ENCODE peak calls at places on chromosomes 13 and 19, in eight cellular contexts. M, R, P, V, Y, W, A and L are unnamed samples. For H4K20me1, the result is how much of the 10 kb centered on the place peaks cover.

GRCh38 chr19:18675779-18676178 is 7.7 kb upstream of the CRTC1 start:
- DNase-seq in P (peak), A (no peak), M (no peak), Y (peak), W (no peak), V (no peak), R (peak), L (peak)

GRCh38 chr19:18507021-18507726 is 14.7 kb downstream of the ELL start:
- DNase-seq in Y (no peak), V (no peak), P (no peak), W (no peak), R (no peak), M (no peak), A (peak), L (peak)

GRCh38 chr13:77752512-77753069 is 55.1 kb downstream of the SLAIN1 start:
- DNase-seq in Y (no peak), R (no peak), W (no peak), P (no peak), A (no peak), V (no peak), M (no peak), L (no peak)

GRCh38 chr19:1276620-1277007 is 1.3 kb downstream of the FAM174C start:
- DNase-seq in W (peak), R (no peak), Y (no peak), A (no peak), V (no peak), M (no peak), P (no peak), L (no peak)

GRCh38 chr13:45847554-45848224 is 3.9 kb downstream of the SIAH3 start:
- DNase-seq in M (no peak), W (peak), V (no peak), A (no peak), P (no peak), R (no peak), Y (no peak), L (no peak)

GRCh38 chr19:18023596-18024212 is 15.7 kb downstream of the ARRDC2 start:
- DNase-seq in Y (no peak), A (no peak), P (no peak), R (no peak), M (no peak), W (no peak), V (no peak), L (peak)

GRCh38 chr13:35475131-35475959 is 1.1 kb downstream of the MAB21L1 start:
- DNase-seq in P (peak), V (peak), Y (no peak), R (no peak), A (peak), W (peak), M (peak), L (peak)

GRCh38 chr13:59801107-59801880 is 362.4 kb downstream of the DIAPH3 start:
- DNase-seq in P (no peak), M (no peak), Y (no peak), A (no peak), V (no peak), R (no peak), W (no peak), L (no peak)

GRCh38 chr13:113407531-113408393 is 43.8 kb upstream of the GRTP1 start:
- DNase-seq in A (no peak), R (no peak), P (peak), W (no peak), V (no peak), M (no peak), Y (no peak), L (peak)

GRCh38 chr13:78137404-78138142 is 218.9 kb upstream of the EDNRB start:
- DNase-seq in P (peak), M (peak), W (peak), R (peak), V (peak), Y (no peak), A (peak), L (peak)

GRCh38 chr13:31431722-31432137 is 232.0 kb downstream of the B3GLCT start:
- DNase-seq in P (peak), R (peak), M (peak), W (peak), V (peak), A (peak), Y (no peak), L (peak)

GRCh38 chr19:35337081-35337983 is 8.3 kb downstream of the CD22 start:
- DNase-seq in A (no peak), P (no peak), R (no peak), M (no peak), Y (no peak), W (no peak), V (no peak), L (peak)

GRCh38 chr19:12996542-12997094 is 1.3 kb downstream of the NFIX start:
- DNase-seq in A (peak), M (peak), V (peak), Y (no peak), W (no peak), P (peak), R (peak), L (peak)

GRCh38 chr13:58919551-58919950 is 1244.2 kb downstream of the DIAPH3 start:
- DNase-seq in M (no peak), Y (no peak), W (no peak), A (no peak), R (no peak), V (no peak), P (no peak), L (no peak)

GRCh38 chr19:31338069-31338767 is 11.0 kb downstream of the TSHZ3 start:
- DNase-seq in A (peak), P (peak), W (no peak), V (no peak), M (peak), R (no peak), Y (no peak), L (no peak)

GRCh38 chr19:13882419-13882795 is 5.5 kb downstream of the NANOS3 start:
- DNase-seq in M (no peak), Y (no peak), A (no peak), W (no peak), P (no peak), V (no peak), R (no peak), L (peak)

GRCh38 chr19:44657211-44657921 is 13.7 kb downstream of the PVR start:
- DNase-seq in M (peak), Y (no peak), R (peak), W (peak), P (peak), A (peak), V (no peak), L (peak)

DNA sequence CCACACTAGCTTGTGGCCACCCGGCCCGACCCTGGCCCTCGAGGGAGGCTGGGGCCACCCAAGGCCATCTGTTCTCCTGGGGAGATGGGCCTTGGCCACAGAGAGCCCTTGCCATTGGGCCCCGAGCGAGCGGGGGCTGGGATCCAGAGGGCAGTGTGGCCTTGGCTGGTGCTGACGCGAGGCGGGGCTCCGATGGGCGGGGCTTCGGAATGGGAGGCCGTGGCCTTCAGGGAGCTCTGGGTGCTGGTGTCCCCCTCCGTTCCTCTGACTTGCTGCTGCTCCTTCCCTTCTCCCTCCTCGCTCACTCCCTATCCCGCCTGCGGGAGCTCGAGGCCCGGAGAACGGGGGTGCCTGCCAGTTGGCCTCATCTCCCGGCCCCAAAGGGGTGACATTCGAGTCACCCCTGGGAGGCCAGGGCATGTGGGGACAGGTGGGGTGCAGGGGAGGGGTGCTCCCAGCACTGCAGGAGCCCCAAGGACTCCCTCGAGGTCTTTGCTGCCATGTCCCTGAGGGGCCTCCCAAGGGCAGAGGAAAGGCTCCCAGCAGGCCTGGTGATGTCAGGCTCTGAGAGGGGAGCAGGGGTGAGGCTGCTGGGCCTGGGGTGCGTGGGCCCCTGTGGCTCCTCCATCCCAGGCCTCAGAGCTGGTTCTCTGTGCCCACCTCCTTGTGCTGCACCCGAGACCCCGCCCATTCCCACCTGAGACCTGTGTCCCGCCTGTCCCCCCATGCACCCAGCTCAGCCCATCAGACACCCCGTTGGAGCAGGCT is 4.2 kb downstream of the NCLN start:
- DNase-seq in W (no peak), Y (no peak), M (no peak), R (no peak), A (no peak), V (no peak), P (no peak), L (no peak)
- H4K20me1 ChIP-seq in W (under half), Y (under half), M (half or more), R (under half), A (under half), V (under half), P (half or more), L (under half)

DNA sequence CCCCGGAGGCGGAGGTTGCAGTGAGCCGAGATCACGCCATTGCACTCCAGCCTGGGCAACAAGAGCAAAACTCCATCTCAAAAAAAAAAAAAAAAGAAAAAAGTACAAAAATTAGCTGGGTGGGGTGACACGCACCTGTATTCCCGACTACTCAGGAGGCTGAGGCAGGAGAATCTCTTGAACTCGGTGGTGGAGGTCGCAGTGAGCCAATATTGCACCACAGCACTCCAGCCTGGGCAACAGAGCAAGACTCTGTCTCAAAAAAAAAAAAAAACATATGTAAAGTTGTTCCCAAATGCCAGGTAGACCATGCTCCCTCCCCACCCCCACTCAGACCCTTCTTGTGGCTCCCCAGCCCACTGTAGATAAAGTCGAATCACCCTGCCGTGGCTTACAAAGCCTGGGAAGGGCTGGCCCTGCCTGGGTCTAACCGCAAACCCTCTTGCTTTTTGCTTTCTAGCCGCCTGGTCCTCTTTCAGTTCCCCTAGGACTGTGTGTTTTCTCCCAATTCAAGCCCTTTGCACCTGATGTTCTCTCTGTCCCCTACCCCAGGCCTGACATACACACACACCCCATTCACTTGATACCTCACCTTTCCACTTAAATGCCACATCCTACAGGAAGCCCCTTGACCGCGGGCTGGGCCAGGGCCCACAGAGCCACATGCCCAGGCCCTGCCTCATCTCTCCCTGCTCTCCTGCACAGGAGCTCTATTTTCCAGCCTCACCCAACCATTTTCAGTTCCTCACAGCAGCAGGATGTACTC is 34.4 kb downstream of the MAP4K1 start:
- DNase-seq in Y (no peak), W (peak), A (peak), M (no peak), R (no peak), V (no peak), P (no peak), L (no peak)
- H4K20me1 ChIP-seq in Y (under half), W (under half), A (under half), M (under half), R (under half), V (under half), P (under half), L (under half)

DNA sequence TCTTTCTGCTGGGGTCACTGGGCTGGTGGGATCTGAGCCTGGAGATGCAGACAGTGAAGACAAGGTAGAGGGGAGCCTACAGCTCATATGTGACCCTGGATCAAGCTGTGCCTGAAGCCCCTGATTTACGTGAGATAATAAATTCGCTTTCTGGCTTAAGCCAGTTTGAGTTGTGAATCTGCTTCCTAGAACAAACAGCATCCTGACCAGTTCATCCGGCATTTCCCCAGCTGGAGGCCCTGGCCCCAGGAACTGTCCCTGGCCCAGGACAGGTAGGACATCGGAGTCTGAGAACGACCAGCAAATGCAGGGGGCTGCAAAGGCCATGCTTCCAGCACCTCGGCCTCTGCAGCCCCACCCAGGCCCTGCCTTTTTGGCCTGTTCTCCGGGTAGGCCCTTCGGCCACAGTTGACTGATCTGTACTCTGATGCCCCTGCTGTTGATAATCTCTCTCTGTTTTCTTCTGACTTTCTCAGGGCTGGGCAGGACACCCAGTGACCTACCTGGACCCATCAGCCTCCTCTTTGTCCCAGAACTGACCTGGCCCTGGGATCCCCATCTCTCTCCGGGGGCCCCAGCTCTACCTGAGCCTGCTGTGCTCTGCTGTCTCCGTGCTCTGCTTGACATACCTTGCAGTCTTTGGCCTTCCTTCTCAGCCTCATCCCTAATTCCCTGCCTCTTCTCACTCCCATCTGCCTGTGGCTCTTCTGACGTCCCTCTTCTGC is 9.5 kb upstream of the VSIG10L start:
- DNase-seq in W (no peak), R (no peak), Y (no peak), V (no peak), A (no peak), P (no peak), M (no peak), L (peak)
- H4K20me1 ChIP-seq in W (under half), R (under half), Y (under half), V (under half), A (under half), P (under half), M (under half), L (under half)

GRCh38 chr13:75723927-75724326 is 87.8 kb downstream of the LMO7 start:
- DNase-seq in A (no peak), Y (no peak), M (no peak), P (no peak), R (no peak), V (no peak), W (no peak), L (no peak)
- H4K20me1 ChIP-seq in A (half or more), Y (under half), M (under half), P (under half), R (under half), V (under half), W (under half), L (half or more)

GRCh38 chr19:41907994-41908615 is 20.1 kb downstream of the ERFL start:
- DNase-seq in R (no peak), V (no peak), M (no peak), P (no peak), Y (no peak), W (no peak), A (no peak), L (no peak)
- H4K20me1 ChIP-seq in R (under half), V (under half), M (under half), P (under half), Y (under half), W (under half), A (under half), L (under half)

GRCh38 chr19:56142897-56143434 is 1.9 kb downstream of the ZNF444 start:
- DNase-seq in Y (no peak), R (no peak), M (no peak), W (no peak), P (no peak), V (no peak), A (no peak), L (peak)
- H4K20me1 ChIP-seq in Y (under half), R (under half), M (under half), W (under half), P (under half), V (under half), A (under half), L (under half)

GRCh38 chr19:47507924-47508553 is 6.8 kb downstream of the NAPA start:
- DNase-seq in W (no peak), A (no peak), V (no peak), R (no peak), M (no peak), P (peak), Y (no peak), L (peak)
- H4K20me1 ChIP-seq in W (under half), A (under half), V (under half), R (under half), M (half or more), P (under half), Y (under half), L (half or more)

GRCh38 chr19:28500319-28500718 is 712.6 kb downstream of the UQCRFS1 start:
- DNase-seq in P (no peak), Y (no peak), A (no peak), V (no peak), R (no peak), W (no peak), M (no peak), L (no peak)
- H4K20me1 ChIP-seq in P (under half), Y (under half), A (under half), V (under half), R (under half), W (under half), M (under half), L (under half)